ENCODE peak calls at places on chromosomes 12 and 14, in nine cellular contexts. I is tibial nerve, K is PC-3, P is fibroblast of lung, V is astrocyte, G is AG10803, W is astrocyte of the spinal cord, A is foreskin fibroblast, U is kidney. E is an unnamed sample.

GRCh38 chr12:50727466-50727865 is 36.4 kb upstream of the ATF1 start:
- DNase-seq in I (no peak), K (no peak), P (no peak), V (no peak), G (no peak), W (no peak), A (no peak), U (no peak), E (no peak)

GRCh38 chr14:104435147-104436046 is 144.2 kb upstream of the C14orf180 start:
- DNase-seq in I (peak), K (no peak), P (no peak), V (no peak), G (no peak), W (no peak), A (no peak), U (no peak), E (no peak)

GRCh38 chr12:2323538-2324261 is 270.9 kb downstream of the CACNA1C start:
- DNase-seq in I (no peak), K (no peak), P (peak), V (no peak), G (no peak), W (no peak), A (peak), U (no peak), E (no peak)

GRCh38 chr12:117686911-117687377 is 281.8 kb downstream of the KSR2 start:
- DNase-seq in I (peak), K (peak), P (peak), V (peak), G (peak), W (peak), A (peak), U (peak), E (no peak)

GRCh38 chr12:28032811-28033537 is 60.4 kb upstream of the PTHLH start:
- DNase-seq in I (no peak), K (peak), P (peak), V (peak), G (peak), W (peak), A (no peak), U (no peak), E (no peak)

GRCh38 chr12:74408601-74409166 is 129.0 kb upstream of the ATXN7L3B start:
- DNase-seq in I (no peak), K (no peak), P (no peak), V (no peak), G (no peak), W (no peak), A (no peak), U (no peak), E (no peak)

GRCh38 chr14:99745307-99745951 is 47.8 kb upstream of the EML1 start:
- DNase-seq in I (no peak), K (no peak), P (peak), V (peak), G (peak), W (peak), A (peak), U (peak), E (no peak)

GRCh38 chr14:59890676-59891075 is 20.1 kb upstream of the RTN1 start:
- DNase-seq in I (no peak), K (no peak), P (no peak), V (no peak), G (no peak), W (no peak), A (no peak), U (no peak), E (no peak)

GRCh38 chr12:57085999-57086950 is 2.6 kb upstream of the NAB2 start:
- DNase-seq in I (peak), K (peak), P (peak), V (peak), G (peak), W (peak), A (peak), U (peak), E (peak)

GRCh38 chr14:34496679-34497513 is 34.9 kb upstream of the SPTSSA start:
- DNase-seq in I (peak), K (peak), P (peak), V (peak), G (peak), W (peak), A (peak), U (peak), E (peak)

GRCh38 chr14:75907722-75908330 is 74.0 kb downstream of the TGFB3 start:
- DNase-seq in I (no peak), K (no peak), P (no peak), V (no peak), G (no peak), W (no peak), A (no peak), U (no peak), E (no peak)

GRCh38 chr12:7797698-7798398 is 8.6 kb downstream of the NANOG start:
- DNase-seq in I (no peak), K (no peak), P (peak), V (peak), G (no peak), W (no peak), A (peak), U (no peak), E (peak)

GRCh38 chr12:6135071-6135470 is 10.6 kb upstream of the VWF start:
- DNase-seq in I (no peak), K (peak), P (peak), V (peak), G (peak), W (no peak), A (peak), U (no peak), E (peak)

GRCh38 chr14:79254069-79254775 is 957.1 kb downstream of the DIO2 start:
- DNase-seq in I (no peak), K (no peak), P (peak), V (peak), G (peak), W (peak), A (peak), U (no peak), E (peak)

GRCh38 chr12:110790301-110790700 is 47.6 kb upstream of the PPP1CC start:
- DNase-seq in I (no peak), K (no peak), P (peak), V (peak), G (peak), W (no peak), A (peak), U (no peak), E (peak)

GRCh38 chr12:62859203-62859799 is 75.6 kb downstream of the PPM1H start:
- DNase-seq in I (no peak), K (no peak), P (no peak), V (no peak), G (no peak), W (no peak), A (peak), U (no peak), E (no peak)
- H3K4me3 ChIP-seq in I (no peak), K (no peak), P (no peak), V (no peak), G (no peak), W (no peak), A (no peak), U (no peak), E (no peak)

DNA sequence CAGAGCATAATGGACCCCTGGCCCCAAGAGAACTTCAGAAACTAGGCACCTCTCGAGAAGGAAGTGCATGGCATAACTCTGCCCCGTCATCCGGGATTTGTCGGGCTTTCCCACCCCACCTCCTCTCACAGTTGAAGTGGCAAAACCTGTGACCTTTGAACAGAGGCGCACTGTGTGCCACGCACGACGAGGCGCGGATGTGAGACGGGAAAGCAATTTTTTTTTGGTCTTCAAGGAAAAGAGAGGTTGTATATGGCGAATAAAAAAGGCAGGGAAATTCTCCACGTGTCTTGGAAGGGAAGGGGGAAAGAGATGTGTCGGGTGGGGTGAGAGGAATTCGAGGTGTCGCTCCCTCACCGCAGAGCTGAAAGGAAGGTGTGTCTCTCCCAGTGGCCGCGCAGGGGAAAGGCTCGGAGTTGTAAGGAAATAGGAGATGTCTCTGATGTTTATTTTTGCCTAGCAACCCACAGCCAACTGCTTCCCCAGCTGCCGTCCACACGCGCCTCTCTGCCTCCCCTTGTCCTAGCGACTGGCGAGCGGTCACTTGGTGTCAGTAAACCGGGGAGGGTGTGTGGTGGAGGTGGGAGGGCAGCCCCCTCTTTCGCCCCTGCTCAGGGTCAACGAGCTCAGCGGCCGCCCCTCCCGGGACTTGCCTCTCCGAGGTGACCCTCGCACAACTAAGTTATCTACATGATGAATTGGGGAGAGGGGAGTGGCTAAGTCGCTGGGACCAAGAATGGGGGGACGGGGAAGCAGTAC is 819 bp upstream of the DYRK2 start:
- DNase-seq in I (peak), K (peak), P (peak), V (peak), G (peak), W (peak), A (peak), U (peak), E (peak)
- TF ChIP-seq CTCF in I (no peak), K (peak), P (peak), V (peak), G (peak), W (peak), A (peak), U (peak), E (peak)

DNA sequence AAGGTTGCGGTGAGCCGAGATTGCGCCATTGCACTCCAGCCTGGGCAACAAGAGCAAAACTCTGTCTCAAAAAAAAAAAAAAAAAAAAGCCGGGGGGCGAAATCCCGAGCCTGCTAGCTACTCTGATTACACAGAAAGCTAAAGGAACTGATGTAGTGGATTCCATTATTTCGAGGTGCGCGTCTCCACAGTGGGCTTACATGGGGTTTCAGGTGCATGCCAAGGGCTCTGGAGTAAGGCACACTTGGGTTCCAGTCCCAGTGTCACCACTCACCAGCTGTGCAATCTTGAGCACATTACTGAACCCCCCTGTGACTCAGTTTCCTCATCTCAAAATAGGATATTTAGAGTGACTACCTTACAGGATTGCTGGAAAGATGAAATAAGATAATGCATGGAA is 1.7 kb upstream of the RAB15 start:
- DNase-seq in I (no peak), K (no peak), P (no peak), V (no peak), G (no peak), W (no peak), A (no peak), U (no peak), E (no peak)
- H3K4me3 ChIP-seq in I (no peak), K (no peak), P (no peak), V (no peak), G (no peak), W (no peak), A (no peak), U (no peak), E (no peak)

DNA sequence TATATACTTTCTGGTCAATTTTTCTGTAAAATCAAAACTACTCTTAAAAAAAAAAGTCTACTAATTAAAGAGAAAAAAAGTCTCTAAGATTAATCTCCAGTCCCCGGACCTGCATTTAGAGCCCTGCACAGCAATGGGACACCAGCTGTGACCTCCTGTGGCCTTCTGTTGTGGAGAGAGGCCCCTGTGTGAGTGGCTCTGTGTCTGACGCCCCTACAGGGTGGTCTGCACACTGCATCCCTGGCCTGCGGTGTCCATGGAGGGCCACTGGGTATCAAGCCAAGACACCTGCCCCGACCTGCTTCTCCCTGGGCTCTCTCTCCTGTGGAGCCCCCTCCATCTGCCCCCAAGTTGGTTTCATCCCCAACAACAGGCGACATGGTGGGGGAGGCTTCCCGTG is 248.0 kb upstream of the DIO3 start:
- DNase-seq in I (no peak), K (no peak), P (no peak), V (no peak), G (no peak), W (no peak), A (no peak), U (no peak), E (no peak)
- TF ChIP-seq CTCF in I (no peak), K (no peak), P (no peak), V (no peak), G (no peak), W (no peak), A (no peak), U (no peak), E (no peak)

GRCh38 chr14:73462078-73462715 is 3.9 kb upstream of the NUMB start:
- DNase-seq in I (no peak), K (no peak), P (peak), V (peak), G (peak), W (peak), A (peak), U (no peak), E (peak)

GRCh38 chr14:73461478-73462077 is 3.2 kb upstream of the NUMB start:
- DNase-seq in I (no peak), K (no peak), P (no peak), V (no peak), G (no peak), W (no peak), A (no peak), U (no peak), E (no peak)

GRCh38 chr14:73462815-73463214 is 4.5 kb upstream of the NUMB start:
- DNase-seq in I (no peak), K (no peak), P (no peak), V (no peak), G (peak), W (no peak), A (peak), U (no peak), E (peak)

GRCh38 chr14:73465833-73466532 is 7.6 kb upstream of the NUMB start:
- DNase-seq in I (no peak), K (peak), P (no peak), V (no peak), G (no peak), W (no peak), A (peak), U (no peak), E (no peak)

GRCh38 chr14:73463411-73463810 is 5.1 kb upstream of the NUMB start:
- DNase-seq in I (peak), K (peak), P (peak), V (peak), G (peak), W (peak), A (peak), U (no peak), E (peak)
- H3K4me3 ChIP-seq in I (no peak), K (no peak), P (peak), V (peak), G (no peak), W (no peak), A (no peak), U (peak), E (peak)

GRCh38 chr14:93987376-93987775 is 9.7 kb upstream of the CCDC197 start:
- DNase-seq in I (no peak), K (no peak), P (no peak), V (no peak), G (no peak), W (no peak), A (no peak), U (no peak), E (no peak)
- TF ChIP-seq CTCF in I (no peak), K (no peak), P (no peak), V (no peak), G (no peak), W (no peak), A (no peak), U (no peak), E (no peak)

GRCh38 chr14:30194769-30195168 is 267.1 kb upstream of the PRKD1 start:
- DNase-seq in I (no peak), K (peak), P (peak), V (peak), G (peak), W (peak), A (peak), U (no peak), E (peak)
- H3K4me3 ChIP-seq in I (no peak), K (no peak), P (no peak), V (no peak), G (no peak), W (no peak), A (no peak), U (no peak), E (no peak)

GRCh38 chr12:63764481-63764880 is 15.2 kb upstream of the RXYLT1 start:
- DNase-seq in I (no peak), K (no peak), P (no peak), V (no peak), G (no peak), W (no peak), A (peak), U (no peak), E (no peak)

GRCh38 chr12:63770375-63770774 is 9.3 kb upstream of the RXYLT1 start:
- DNase-seq in I (no peak), K (no peak), P (no peak), V (no peak), G (no peak), W (no peak), A (no peak), U (no peak), E (no peak)

DNA sequence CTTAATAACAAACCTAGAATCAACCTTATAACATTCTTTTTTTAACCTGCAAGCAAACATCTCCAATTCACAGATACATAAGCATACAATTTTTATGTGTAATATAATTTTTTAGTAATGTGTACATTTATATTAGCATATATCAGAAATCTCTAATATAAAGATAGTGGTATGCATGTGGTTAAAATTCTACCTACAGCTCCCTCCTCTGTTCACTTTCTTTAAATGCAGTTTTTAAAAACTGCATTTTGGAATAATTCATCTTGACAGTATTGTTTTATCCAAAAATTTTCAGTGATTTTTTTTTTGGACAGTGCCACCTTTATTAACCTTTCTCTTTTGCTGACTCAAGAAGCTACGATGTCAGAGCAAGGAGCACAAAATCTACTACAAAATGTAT is 13.2 kb upstream of the RXYLT1 start:
- DNase-seq in I (no peak), K (peak), P (no peak), V (no peak), G (no peak), W (no peak), A (peak), U (no peak), E (no peak)
- TF ChIP-seq CTCF in I (no peak), K (peak), P (no peak), V (peak), G (peak), W (peak), A (no peak), U (no peak), E (peak)

GRCh38 chr12:80943345-80943744 is 5.6 kb upstream of the LIN7A start:
- DNase-seq in I (no peak), K (no peak), P (no peak), V (no peak), G (no peak), W (no peak), A (no peak), U (no peak), E (no peak)

GRCh38 chr12:80937391-80938238 is at the start of gene LIN7A:
- DNase-seq in I (peak), K (no peak), P (peak), V (peak), G (peak), W (peak), A (peak), U (peak), E (peak)

GRCh38 chr12:80939231-80939950 is 1.7 kb upstream of the LIN7A start:
- DNase-seq in I (no peak), K (no peak), P (no peak), V (no peak), G (peak), W (peak), A (peak), U (no peak), E (peak)

GRCh38 chr12:80938397-80938796 is 663 bp upstream of the LIN7A start:
- DNase-seq in I (no peak), K (no peak), P (no peak), V (no peak), G (no peak), W (no peak), A (no peak), U (no peak), E (no peak)

GRCh38 chr12:80941916-80942315 is 4.2 kb upstream of the LIN7A start:
- DNase-seq in I (no peak), K (peak), P (no peak), V (no peak), G (no peak), W (no peak), A (peak), U (no peak), E (no peak)
- H3K4me3 ChIP-seq in I (no peak), K (no peak), P (no peak), V (no peak), G (no peak), W (no peak), A (no peak), U (no peak), E (no peak)